ENCODE peak calls at places on chromosomes 2 and 18, in six cellular contexts. One of them, this sample, is unnamed.

GRCh38 chr18:77077836-77078456 is 54.6 kb downstream of the MBP start:
- DNase-seq in AG10803: peak; percentile 57
- DNase-seq in HCT116: no peak
- DNase-seq in CD8-positive, alpha-beta T cell: no peak
- DNase-seq in glutamatergic neuron: no peak
- DNase-seq in progenitor cell of endocrine pancreas: no peak
- DNase-seq in this sample: peak; percentile 6

GRCh38 chr2:235194836-235195235 is 243.0 kb downstream of the SH3BP4 start:
- DNase-seq in CD8-positive, alpha-beta T cell: no peak
- DNase-seq in AG10803: no peak
- DNase-seq in glutamatergic neuron: no peak
- DNase-seq in HCT116: no peak
- DNase-seq in progenitor cell of endocrine pancreas: no peak
- DNase-seq in this sample: no peak

GRCh38 chr2:115738138-115738537 is 1295.7 kb downstream of the DPP10 start:
- DNase-seq in glutamatergic neuron: no peak
- DNase-seq in AG10803: no peak
- DNase-seq in CD8-positive, alpha-beta T cell: no peak
- DNase-seq in HCT116: no peak
- DNase-seq in progenitor cell of endocrine pancreas: no peak
- DNase-seq in this sample: no peak

GRCh38 chr2:151043484-151043883 is 218.2 kb downstream of the RBM43 start:
- DNase-seq in glutamatergic neuron: no peak
- DNase-seq in HCT116: peak; percentile 7
- DNase-seq in CD8-positive, alpha-beta T cell: no peak
- DNase-seq in AG10803: no peak
- DNase-seq in progenitor cell of endocrine pancreas: no peak
- DNase-seq in this sample: no peak

GRCh38 chr2:235024191-235024611 is 72.4 kb downstream of the SH3BP4 start:
- DNase-seq in glutamatergic neuron: no peak
- DNase-seq in HCT116: no peak
- DNase-seq in progenitor cell of endocrine pancreas: no peak
- DNase-seq in CD8-positive, alpha-beta T cell: no peak
- DNase-seq in AG10803: peak; percentile 66
- DNase-seq in this sample: no peak

GRCh38 chr2:200713704-200714064 is 98.0 kb upstream of the BZW1 start:
- DNase-seq in progenitor cell of endocrine pancreas: no peak
- DNase-seq in glutamatergic neuron: no peak
- DNase-seq in CD8-positive, alpha-beta T cell: no peak
- DNase-seq in HCT116: no peak
- DNase-seq in AG10803: no peak
- DNase-seq in this sample: peak; percentile 23

GRCh38 chr2:47501374-47502200 is 98.6 kb downstream of the MSH2 start:
- DNase-seq in AG10803: peak; percentile 48
- DNase-seq in CD8-positive, alpha-beta T cell: no peak
- DNase-seq in progenitor cell of endocrine pancreas: no peak
- DNase-seq in HCT116: no peak
- DNase-seq in glutamatergic neuron: no peak
- DNase-seq in this sample: no peak

GRCh38 chr2:238055841-238056240 is 5.0 kb upstream of the SCLY start:
- DNase-seq in AG10803: no peak
- DNase-seq in progenitor cell of endocrine pancreas: no peak
- DNase-seq in glutamatergic neuron: no peak
- DNase-seq in CD8-positive, alpha-beta T cell: no peak
- DNase-seq in HCT116: no peak
- DNase-seq in this sample: no peak

GRCh38 chr2:85953476-85953875 is 64.7 kb upstream of the ST3GAL5 start:
- DNase-seq in AG10803: peak; percentile 34
- DNase-seq in CD8-positive, alpha-beta T cell: no peak
- DNase-seq in progenitor cell of endocrine pancreas: no peak
- DNase-seq in glutamatergic neuron: no peak
- DNase-seq in HCT116: no peak
- DNase-seq in this sample: no peak

GRCh38 chr2:7012141-7012809 is 95.1 kb downstream of the RNF144A start:
- DNase-seq in progenitor cell of endocrine pancreas: no peak
- DNase-seq in CD8-positive, alpha-beta T cell: no peak
- DNase-seq in glutamatergic neuron: no peak
- DNase-seq in HCT116: no peak
- DNase-seq in AG10803: peak; percentile 49
- DNase-seq in this sample: no peak

GRCh38 chr2:237901932-237902846 is 42.8 kb downstream of the RAMP1 start:
- DNase-seq in CD8-positive, alpha-beta T cell: no peak
- DNase-seq in AG10803: no peak
- DNase-seq in progenitor cell of endocrine pancreas: no peak
- DNase-seq in HCT116: no peak
- DNase-seq in glutamatergic neuron: no peak
- DNase-seq in this sample: peak; percentile 61

GRCh38 chr2:63977904-63978303 is 41.3 kb downstream of the VPS54 start:
- DNase-seq in glutamatergic neuron: no peak
- DNase-seq in CD8-positive, alpha-beta T cell: no peak
- DNase-seq in progenitor cell of endocrine pancreas: no peak
- DNase-seq in AG10803: no peak
- DNase-seq in HCT116: no peak
- DNase-seq in this sample: no peak

GRCh38 chr2:86768189-86768949 is 22.3 kb downstream of the CD8A start:
- DNase-seq in glutamatergic neuron: no peak
- DNase-seq in HCT116: no peak
- DNase-seq in CD8-positive, alpha-beta T cell: no peak
- DNase-seq in progenitor cell of endocrine pancreas: no peak
- DNase-seq in AG10803: no peak
- DNase-seq in this sample: no peak

GRCh38 chr2:168211664-168212163 is 35.7 kb downstream of the STK39 start:
- DNase-seq in CD8-positive, alpha-beta T cell: no peak
- DNase-seq in HCT116: no peak
- DNase-seq in AG10803: no peak
- DNase-seq in progenitor cell of endocrine pancreas: no peak
- DNase-seq in glutamatergic neuron: no peak
- DNase-seq in this sample: no peak

GRCh38 chr2:152376968-152377367 is 42.0 kb downstream of the FMNL2 start:
- DNase-seq in progenitor cell of endocrine pancreas: no peak
- DNase-seq in AG10803: no peak
- DNase-seq in HCT116: no peak
- DNase-seq in CD8-positive, alpha-beta T cell: no peak
- DNase-seq in glutamatergic neuron: no peak
- DNase-seq in this sample: no peak

GRCh38 chr18:55224086-55224625 is 264.9 kb upstream of the CCDC68 start:
- DNase-seq in glutamatergic neuron: no peak
- DNase-seq in AG10803: no peak
- DNase-seq in HCT116: no peak
- DNase-seq in CD8-positive, alpha-beta T cell: no peak
- DNase-seq in progenitor cell of endocrine pancreas: no peak
- DNase-seq in this sample: no peak

GRCh38 chr2:135688002-135688401 is 53.7 kb upstream of the UBXN4 start:
- DNase-seq in CD8-positive, alpha-beta T cell: no peak
- DNase-seq in progenitor cell of endocrine pancreas: no peak
- DNase-seq in HCT116: no peak
- DNase-seq in glutamatergic neuron: no peak
- DNase-seq in AG10803: no peak
- DNase-seq in this sample: no peak

GRCh38 chr2:160494243-160494642 is 636 bp upstream of the RBMS1 start:
- DNase-seq in HCT116: no peak
- DNase-seq in AG10803: peak; percentile 37
- DNase-seq in glutamatergic neuron: no peak
- DNase-seq in progenitor cell of endocrine pancreas: no peak
- DNase-seq in CD8-positive, alpha-beta T cell: no peak
- DNase-seq in this sample: no peak

GRCh38 chr18:79517322-79517721 is 121.6 kb downstream of the NFATC1 start:
- DNase-seq in glutamatergic neuron: no peak
- DNase-seq in progenitor cell of endocrine pancreas: no peak
- DNase-seq in HCT116: no peak
- DNase-seq in CD8-positive, alpha-beta T cell: no peak
- DNase-seq in AG10803: no peak
- DNase-seq in this sample: no peak

GRCh38 chr18:45060102-45060501 is 379.4 kb downstream of the SETBP1 start:
- DNase-seq in AG10803: no peak
- DNase-seq in glutamatergic neuron: no peak
- DNase-seq in progenitor cell of endocrine pancreas: no peak
- DNase-seq in HCT116: no peak
- DNase-seq in CD8-positive, alpha-beta T cell: no peak
- DNase-seq in this sample: no peak

GRCh38 chr2:240877460-240878340 is 9.1 kb downstream of the AGXT start:
- DNase-seq in progenitor cell of endocrine pancreas: no peak
- DNase-seq in AG10803: no peak
- DNase-seq in CD8-positive, alpha-beta T cell: no peak
- DNase-seq in HCT116: no peak
- DNase-seq in glutamatergic neuron: peak; percentile 21
- DNase-seq in this sample: no peak

GRCh38 chr2:112001136-112001764 is 53.8 kb upstream of the TMEM87B start:
- DNase-seq in HCT116: no peak
- DNase-seq in progenitor cell of endocrine pancreas: no peak
- DNase-seq in glutamatergic neuron: no peak
- DNase-seq in CD8-positive, alpha-beta T cell: no peak
- DNase-seq in AG10803: no peak
- DNase-seq in this sample: no peak

GRCh38 chr2:108621087-108621559 is 86.9 kb downstream of the LIMS1 start:
- DNase-seq in HCT116: peak; percentile 19
- DNase-seq in AG10803: no peak
- DNase-seq in progenitor cell of endocrine pancreas: no peak
- DNase-seq in glutamatergic neuron: no peak
- DNase-seq in CD8-positive, alpha-beta T cell: peak; percentile 62
- DNase-seq in this sample: peak; percentile 45

GRCh38 chr2:106147159-106147558 is 46.9 kb downstream of the UXS1 start:
- DNase-seq in AG10803: peak; percentile 77
- DNase-seq in HCT116: no peak
- DNase-seq in progenitor cell of endocrine pancreas: no peak
- DNase-seq in glutamatergic neuron: no peak
- DNase-seq in CD8-positive, alpha-beta T cell: no peak
- DNase-seq in this sample: no peak

GRCh38 chr2:186919272-186919671 is 70.3 kb upstream of the ZSWIM2 start:
- DNase-seq in HCT116: peak; percentile 7
- DNase-seq in progenitor cell of endocrine pancreas: no peak
- DNase-seq in AG10803: peak; percentile 71
- DNase-seq in CD8-positive, alpha-beta T cell: no peak
- DNase-seq in glutamatergic neuron: no peak
- DNase-seq in this sample: no peak

GRCh38 chr2:10397297-10397875 is 50.7 kb downstream of the ODC1 start:
- DNase-seq in AG10803: no peak
- DNase-seq in HCT116: no peak
- DNase-seq in progenitor cell of endocrine pancreas: no peak
- DNase-seq in glutamatergic neuron: no peak
- DNase-seq in CD8-positive, alpha-beta T cell: no peak
- DNase-seq in this sample: no peak

GRCh38 chr2:38539086-38539485 is 63.6 kb downstream of the HNRNPLL start:
- DNase-seq in glutamatergic neuron: no peak
- DNase-seq in AG10803: no peak
- DNase-seq in progenitor cell of endocrine pancreas: no peak
- DNase-seq in CD8-positive, alpha-beta T cell: no peak
- DNase-seq in HCT116: no peak
- DNase-seq in this sample: no peak
- TF ChIP-seq CTCF in glutamatergic neuron: no peak
- TF ChIP-seq CTCF in AG10803: no peak
- TF ChIP-seq CTCF in progenitor cell of endocrine pancreas: peak; percentile 24
- TF ChIP-seq CTCF in CD8-positive, alpha-beta T cell: no peak
- TF ChIP-seq CTCF in HCT116: peak; percentile 26
- TF ChIP-seq CTCF in this sample: no peak

GRCh38 chr2:55025627-55026026 is 24.6 kb downstream of the RTN4 start:
- DNase-seq in AG10803: no peak
- DNase-seq in glutamatergic neuron: no peak
- DNase-seq in HCT116: no peak
- DNase-seq in progenitor cell of endocrine pancreas: no peak
- DNase-seq in CD8-positive, alpha-beta T cell: no peak
- DNase-seq in this sample: no peak
- TF ChIP-seq CTCF in AG10803: no peak
- TF ChIP-seq CTCF in glutamatergic neuron: no peak
- TF ChIP-seq CTCF in HCT116: no peak
- TF ChIP-seq CTCF in progenitor cell of endocrine pancreas: no peak
- TF ChIP-seq CTCF in CD8-positive, alpha-beta T cell: no peak
- TF ChIP-seq CTCF in this sample: no peak

GRCh38 chr2:163471947-163472346 is 263.9 kb downstream of the FIGN start:
- DNase-seq in progenitor cell of endocrine pancreas: no peak
- DNase-seq in HCT116: no peak
- DNase-seq in CD8-positive, alpha-beta T cell: no peak
- DNase-seq in glutamatergic neuron: no peak
- DNase-seq in AG10803: peak; percentile 32
- DNase-seq in this sample: no peak
- TF ChIP-seq CTCF in progenitor cell of endocrine pancreas: peak; percentile 32
- TF ChIP-seq CTCF in HCT116: peak; percentile 24
- TF ChIP-seq CTCF in CD8-positive, alpha-beta T cell: no peak
- TF ChIP-seq CTCF in glutamatergic neuron: no peak
- TF ChIP-seq CTCF in AG10803: peak; percentile 57
- TF ChIP-seq CTCF in this sample: no peak

GRCh38 chr2:24613154-24613814 is 122.2 kb downstream of the NCOA1 start:
- DNase-seq in HCT116: peak; percentile 24
- DNase-seq in progenitor cell of endocrine pancreas: no peak
- DNase-seq in AG10803: peak; percentile 51
- DNase-seq in glutamatergic neuron: no peak
- DNase-seq in CD8-positive, alpha-beta T cell: no peak
- DNase-seq in this sample: peak; percentile 51
- TF ChIP-seq CTCF in HCT116: peak; percentile 59
- TF ChIP-seq CTCF in progenitor cell of endocrine pancreas: peak; percentile 51
- TF ChIP-seq CTCF in AG10803: peak; percentile 51
- TF ChIP-seq CTCF in glutamatergic neuron: peak; percentile 26
- TF ChIP-seq CTCF in CD8-positive, alpha-beta T cell: peak; percentile 23
- TF ChIP-seq CTCF in this sample: peak; percentile 75